ENCODE peak calls at places on chromosomes 6 and 20, in nine cellular contexts. J, K, H, X, N, Z, U, C and P are unnamed samples.
A peak's percentile ranks its signal among the peaks of the same experiment; 100 is the strongest.

GRCh38 chr6:113879186-113880096 is 22.3 kb downstream of the MARCKS start:
- DNase-seq in J (peak; percentile 3), K (peak; percentile 67), H (no peak), X (peak; percentile 47), N (no peak), Z (peak; percentile 60), U (no peak), C (no peak), P (no peak)

GRCh38 chr6:89117285-89118108 is at the start of gene SRSF12:
- DNase-seq in J (no peak), K (peak; percentile 53), H (no peak), X (peak; percentile 80), N (peak; percentile 70), Z (peak; percentile 72), U (peak; percentile 22), C (no peak), P (peak; percentile 36)

GRCh38 chr20:54058420-54059139 is 11.8 kb downstream of the BCAS1 start:
- DNase-seq in J (no peak), K (no peak), H (no peak), X (no peak), N (no peak), Z (no peak), U (no peak), C (no peak), P (no peak)

GRCh38 chr6:127463056-127463455 is 3.9 kb upstream of the KIAA0408 start:
- DNase-seq in J (no peak), K (no peak), H (no peak), X (no peak), N (no peak), Z (no peak), U (no peak), C (no peak), P (no peak)

GRCh38 chr6:85660181-85660611 is 17.5 kb upstream of the SYNCRIP start:
- DNase-seq in J (no peak), K (no peak), H (no peak), X (peak; percentile 85), N (no peak), Z (no peak), U (no peak), C (no peak), P (no peak)

GRCh38 chr6:29759457-29759856 is 36.2 kb downstream of the HLA-F start:
- DNase-seq in J (no peak), K (peak; percentile 66), H (no peak), X (no peak), N (no peak), Z (no peak), U (no peak), C (no peak), P (no peak)

GRCh38 chr20:4104842-4105241 is 89.5 kb upstream of the RNF24 start:
- DNase-seq in J (no peak), K (no peak), H (no peak), X (no peak), N (no peak), Z (no peak), U (no peak), C (no peak), P (no peak)

GRCh38 chr6:167828325-167828956 is 1.7 kb downstream of the AFDN start:
- DNase-seq in J (no peak), K (no peak), H (no peak), X (no peak), N (no peak), Z (no peak), U (no peak), C (no peak), P (no peak)

GRCh38 chr6:36862164-36862847 is 12.3 kb downstream of the PPIL1 start:
- DNase-seq in J (no peak), K (no peak), H (no peak), X (no peak), N (no peak), Z (no peak), U (no peak), C (no peak), P (peak; percentile 31)

GRCh38 chr20:60009318-60009717 is 51.1 kb downstream of the CDH26 start:
- DNase-seq in J (no peak), K (no peak), H (no peak), X (no peak), N (no peak), Z (no peak), U (no peak), C (no peak), P (no peak)

GRCh38 chr6:96631248-96631647 is 68.3 kb downstream of the FHL5 start:
- DNase-seq in J (no peak), K (no peak), H (no peak), X (no peak), N (no peak), Z (no peak), U (no peak), C (no peak), P (no peak)

GRCh38 chr20:19973920-19974620 is 43.1 kb upstream of the NAA20 start:
- DNase-seq in J (no peak), K (peak; percentile 43), H (peak; percentile 81), X (peak; percentile 72), N (no peak), Z (peak; percentile 92), U (no peak), C (no peak), P (no peak)

GRCh38 chr6:130223508-130223907 is 757 bp upstream of the SAMD3 start:
- DNase-seq in J (no peak), K (no peak), H (no peak), X (no peak), N (peak; percentile 60), Z (peak; percentile 30), U (no peak), C (peak; percentile 35), P (peak; percentile 86)

GRCh38 chr6:5214570-5215052 is 46.1 kb downstream of the LYRM4 start:
- DNase-seq in J (peak; percentile 21), K (peak; percentile 92), H (no peak), X (peak; percentile 41), N (peak; percentile 46), Z (peak; percentile 63), U (no peak), C (no peak), P (peak; percentile 42)